ENCODE peak calls at places on chromosome 4, in ten cellular contexts. O is astrocyte of the cerebellum, G is iris pigment epithelial cell, H is KBM-7, E is non-pigmented ciliary epithelial cell, C is ELR, Q is GM13976, Y is T-helper 2 cell, N is NCI-H510A treated with DMSO at 0.1 percent for 48 hours, J is stomach. I is an unnamed sample.

GRCh38 chr4:37666625-37667071 is 19.5 kb downstream of the RELL1 start:
- DNase-seq in J (peak; percentile 77), N (no peak), C (peak; percentile 97), Q (no peak), Y (peak; percentile 44), O (peak; percentile 41), G (peak; percentile 91), E (peak; percentile 72), H (no peak), I (no peak)

GRCh38 chr4:116880625-116881024 is 204.8 kb downstream of the TRAM1L1 start:
- DNase-seq in H (peak; percentile 60), O (no peak), E (no peak), C (no peak), Q (no peak), J (no peak), Y (no peak), N (no peak), G (no peak), I (no peak)

GRCh38 chr4:126495163-126495752 is 1137.5 kb upstream of the INTU start:
- DNase-seq in N (no peak), H (no peak), E (no peak), Q (no peak), C (no peak), O (no peak), G (no peak), Y (no peak), J (no peak), I (no peak)

GRCh38 chr4:53599632-53600031 is 8.3 kb upstream of the LNX1 start:
- DNase-seq in O (no peak), Y (no peak), H (no peak), Q (no peak), N (no peak), J (no peak), C (no peak), E (no peak), G (no peak), I (no peak)

GRCh38 chr4:121669163-121669550 is 27.6 kb downstream of the ANXA5 start:
- DNase-seq in G (peak; percentile 55), Q (no peak), E (peak; percentile 40), O (no peak), H (no peak), J (no peak), N (no peak), C (peak; percentile 61), Y (peak; percentile 9), I (no peak)

GRCh38 chr4:28443786-28444412 is 1583.3 kb downstream of the STIM2 start:
- DNase-seq in Q (no peak), C (peak; percentile 34), O (peak; percentile 4), G (no peak), J (no peak), E (no peak), Y (no peak), N (no peak), H (no peak), I (no peak)

GRCh38 chr4:24599275-24599674 is 14.9 kb upstream of the DHX15 start:
- DNase-seq in J (no peak), G (no peak), Q (no peak), H (no peak), N (no peak), Y (no peak), E (no peak), C (no peak), O (no peak), I (no peak)

GRCh38 chr4:128635141-128635911 is 174.2 kb upstream of the JADE1 start:
- DNase-seq in E (no peak), H (no peak), Y (no peak), G (peak; percentile 28), C (no peak), Q (no peak), J (peak; percentile 97), O (no peak), N (peak; percentile 82), I (no peak)

GRCh38 chr4:114599231-114600065 is 841 bp downstream of the UGT8 start:
- DNase-seq in H (no peak), J (peak; percentile 43), E (no peak), N (no peak), Y (no peak), O (no peak), C (no peak), Q (peak; percentile 32), G (peak; percentile 3), I (no peak)

GRCh38 chr4:25070512-25070911 is 39.8 kb upstream of the LGI2 start:
- DNase-seq in C (no peak), Y (no peak), J (no peak), N (no peak), G (no peak), Q (no peak), O (no peak), H (no peak), E (no peak), I (no peak)

GRCh38 chr4:6942238-6942800 is 32.7 kb downstream of the TBC1D14 start:
- DNase-seq in C (peak; percentile 95), G (peak; percentile 99), Y (peak; percentile 81), Q (peak; percentile 69), O (peak; percentile 90), E (peak; percentile 93), N (no peak), J (no peak), H (peak; percentile 76), I (peak; percentile 70)

GRCh38 chr4:76758290-76758882 is 139.6 kb downstream of the SOWAHB start:
- DNase-seq in Q (no peak), O (peak; percentile 84), E (no peak), Y (no peak), G (peak; percentile 80), C (peak; percentile 86), N (peak; percentile 29), J (no peak), H (peak; percentile 45), I (no peak)

GRCh38 chr4:63563288-63564014 is 845.8 kb downstream of the TECRL start:
- DNase-seq in J (no peak), C (peak; percentile 9), N (peak; percentile 37), Q (no peak), G (no peak), H (no peak), Y (no peak), E (no peak), O (no peak), I (no peak)

GRCh38 chr4:16253127-16253960 is 27.1 kb upstream of the TAPT1 start:
- DNase-seq in Y (no peak), C (peak; percentile 91), Q (no peak), H (no peak), N (no peak), G (peak; percentile 89), O (peak; percentile 31), J (no peak), E (peak; percentile 65), I (no peak)

GRCh38 chr4:86586160-86586572 is 7.9 kb upstream of the PTPN13 start:
- DNase-seq in G (peak; percentile 15), J (no peak), O (no peak), C (peak; percentile 7), N (no peak), E (no peak), Q (no peak), Y (no peak), H (peak; percentile 70), I (no peak)

GRCh38 chr4:46878641-46879040 is 30.4 kb downstream of the COX7B2 start:
- DNase-seq in C (peak; percentile 3), O (no peak), Q (no peak), Y (no peak), E (peak; percentile 2), G (no peak), N (no peak), H (no peak), J (no peak), I (no peak)

GRCh38 chr4:94304365-94304971 is 38.2 kb downstream of the HPGDS start:
- DNase-seq in N (peak; percentile 54), C (peak; percentile 46), H (peak; percentile 57), G (peak; percentile 50), J (no peak), O (peak; percentile 12), Q (no peak), E (no peak), Y (peak; percentile 55), I (peak; percentile 17)

GRCh38 chr4:54063224-54063623 is 1.2 kb downstream of the CHIC2 start:
- DNase-seq in Q (peak; percentile 17), N (peak; percentile 48), E (no peak), J (no peak), H (peak; percentile 21), G (peak; percentile 80), O (no peak), Y (peak; percentile 15), C (peak; percentile 78), I (no peak)

GRCh38 chr4:124432500-124432899 is 280.0 kb downstream of the ANKRD50 start:
- DNase-seq in J (no peak), C (peak; percentile 51), Y (no peak), H (no peak), E (no peak), G (peak; percentile 88), N (no peak), Q (no peak), O (no peak), I (no peak)

GRCh38 chr4:119873794-119874325 is 192.8 kb downstream of the MAD2L1 start:
- DNase-seq in Q (no peak), E (no peak), Y (no peak), J (no peak), O (no peak), H (no peak), C (no peak), N (no peak), G (no peak), I (no peak)

GRCh38 chr4:155481150-155481549 is 104.4 kb upstream of the MAP9 start:
- DNase-seq in Y (no peak), O (no peak), E (no peak), G (no peak), H (no peak), C (no peak), N (no peak), Q (no peak), J (no peak), I (no peak)

GRCh38 chr4:187961171-187961570 is 34.4 kb upstream of the ZFP42 start:
- DNase-seq in G (no peak), O (no peak), Q (no peak), Y (no peak), E (no peak), N (no peak), J (no peak), C (no peak), H (no peak), I (no peak)

GRCh38 chr4:9969526-9970398 is 51.5 kb downstream of the SLC2A9 start:
- DNase-seq in H (peak; percentile 15), J (no peak), Y (peak; percentile 29), O (no peak), N (no peak), Q (no peak), G (no peak), C (no peak), E (no peak), I (no peak)

GRCh38 chr4:134645778-134646177 is 444.2 kb upstream of the PABPC4L start:
- DNase-seq in C (no peak), Q (no peak), H (no peak), G (no peak), Y (no peak), E (no peak), O (no peak), N (no peak), J (no peak), I (no peak)

GRCh38 chr4:14446311-14446710 is 556.0 kb upstream of the CPEB2 start:
- DNase-seq in E (no peak), Q (no peak), G (peak; percentile 34), J (no peak), Y (no peak), O (peak; percentile 12), N (no peak), H (no peak), C (peak; percentile 58), I (no peak)